ENCODE peak calls at places on chromosomes 6 and 20, in ten cellular contexts. L is naive thymus-derived CD4-positive, alpha-beta T cell; F is body of pancreas; Q is astrocyte; R is neural progenitor cell; S is ascending aorta; T is endodermal cell; O is heart right ventricle; C is CD4-positive, CD25-positive, alpha-beta regulatory T cell; A is psoas muscle. K is an unnamed sample. For H3K27me3, H3K36me3 and H3K4me1, the result is how much of the 10 kb centered on the place peaks cover.

GRCh38 chr6:32666420-32667300 is at the start of gene HLA-DQB1:
- DNase-seq in A (no peak), C (peak), Q (no peak), O (no peak), T (peak), L (no peak), F (no peak), S (no peak), R (peak), K (peak)

GRCh38 chr6:144736763-144737162 is 451.6 kb downstream of the UTRN start:
- DNase-seq in R (peak), O (no peak), T (no peak), A (no peak), C (no peak), Q (no peak), F (no peak), S (no peak), L (no peak), K (no peak)

GRCh38 chr20:61500791-61501321 is 248.8 kb downstream of the CDH4 start:
- DNase-seq in A (no peak), C (peak), F (no peak), O (no peak), T (no peak), L (no peak), R (no peak), S (no peak), Q (peak), K (no peak)

GRCh38 chr6:150016324-150017185 is 8.8 kb downstream of the RAET1L start:
- DNase-seq in L (peak), O (no peak), Q (peak), R (peak), T (peak), C (peak), S (peak), F (peak), A (no peak), K (peak)

GRCh38 chr6:85127179-85127498 is 322.7 kb upstream of the NT5E start:
- DNase-seq in T (no peak), O (no peak), A (no peak), R (no peak), Q (no peak), C (no peak), L (no peak), S (no peak), F (no peak), K (no peak)

GRCh38 chr6:42453027-42453648 is 1.4 kb upstream of the TRERF1 start:
- DNase-seq in Q (peak), O (peak), L (peak), C (peak), A (peak), S (peak), F (peak), R (peak), T (peak), K (peak)

GRCh38 chr6:115195239-115195638 is 852.4 kb upstream of the HS3ST5 start:
- DNase-seq in Q (no peak), T (no peak), R (no peak), F (no peak), A (no peak), O (no peak), C (no peak), S (no peak), L (no peak), K (no peak)

GRCh38 chr6:11368264-11368663 is 135.8 kb upstream of the NEDD9 start:
- DNase-seq in S (no peak), T (no peak), C (no peak), Q (peak), O (no peak), R (no peak), F (no peak), L (no peak), A (no peak), K (no peak)

GRCh38 chr20:61980647-61981583 is 84.8 kb downstream of the TAF4 start:
- DNase-seq in T (peak), A (no peak), O (peak), C (no peak), R (peak), L (no peak), Q (no peak), S (no peak), F (peak), K (no peak)

GRCh38 chr6:41423002-41423401 is 87.6 kb downstream of the NCR2 start:
- DNase-seq in C (no peak), F (no peak), S (no peak), R (no peak), O (no peak), A (no peak), L (no peak), Q (no peak), T (no peak), K (no peak)

GRCh38 chr20:50193851-50194830 is 3.5 kb downstream of the CEBPB start:
- DNase-seq in F (no peak), S (no peak), R (peak), Q (no peak), A (peak), O (no peak), L (no peak), C (no peak), T (peak), K (no peak)

GRCh38 chr6:99492137-99492536 is 23.1 kb downstream of the USP45 start:
- DNase-seq in F (no peak), L (no peak), C (no peak), S (no peak), A (no peak), O (no peak), T (no peak), R (no peak), Q (no peak), K (no peak)

GRCh38 chr20:1489764-1490436 is 1.3 kb downstream of the SIRPB2 start:
- DNase-seq in F (no peak), A (no peak), R (no peak), S (peak), L (no peak), Q (no peak), C (no peak), O (no peak), T (no peak), K (no peak)

GRCh38 chr6:150267686-150268561 is 100.9 kb upstream of the IYD start:
- DNase-seq in C (no peak), A (peak), O (no peak), Q (peak), R (no peak), L (no peak), T (no peak), F (no peak), S (no peak), K (no peak)

GRCh38 chr20:11403711-11404110 is 514.0 kb upstream of the BTBD3 start:
- DNase-seq in O (no peak), L (no peak), S (no peak), F (no peak), C (no peak), A (no peak), T (no peak), R (no peak), Q (peak), K (no peak)

GRCh38 chr6:29071831-29072723 is 15.0 kb downstream of the OR2B3 start:
- DNase-seq in A (no peak), L (no peak), O (no peak), S (no peak), C (peak), Q (no peak), T (peak), R (peak), F (no peak), K (no peak)

GRCh38 chr20:49215232-49215631 is 4.0 kb upstream of the DDX27 start:
- DNase-seq in S (no peak), A (no peak), R (no peak), F (no peak), L (no peak), Q (no peak), O (no peak), T (no peak), C (no peak), K (no peak)

GRCh38 chr6:45653117-45653883 is 275.6 kb upstream of the SUPT3H start:
- DNase-seq in R (no peak), Q (no peak), C (no peak), O (no peak), S (peak), L (no peak), A (no peak), T (no peak), F (no peak), K (no peak)

GRCh38 chr20:21517566-21518277 is 3.9 kb upstream of the NKX2-2 start:
- DNase-seq in L (no peak), A (no peak), C (no peak), F (no peak), T (peak), S (no peak), Q (no peak), R (peak), O (no peak), K (no peak)
- H3K27me3 ChIP-seq in L (under half), A (half or more), C (under half), F (under half), T (half or more), S (under half), Q (half or more), R (half or more), O (half or more), K (half or more)

DNA sequence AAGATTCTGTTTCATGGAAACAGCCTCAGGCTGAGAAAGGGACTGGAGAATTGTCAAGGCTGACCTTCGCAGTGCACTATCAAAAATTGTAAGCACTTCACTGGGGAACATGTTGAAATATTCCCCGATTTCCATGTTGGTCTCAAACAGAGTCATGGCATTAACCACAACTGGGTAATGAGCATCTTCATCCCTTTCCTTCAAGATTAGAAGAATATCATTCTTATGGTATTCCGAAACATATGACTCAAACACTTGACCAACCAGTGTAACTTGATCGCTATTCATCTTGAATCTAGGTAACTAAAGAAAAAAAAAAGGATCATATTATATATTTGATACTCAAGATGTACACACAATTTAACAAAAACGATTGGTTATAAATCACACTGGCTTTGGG is 3.5 kb downstream of the MCM9 start:
- DNase-seq in T (no peak), F (no peak), Q (peak), R (no peak), A (no peak), L (no peak), C (no peak), S (no peak), O (no peak), K (no peak)
- H3K36me3 ChIP-seq in T (half or more), F (under half), Q (under half), R (under half), A (half or more), L (under half), C (under half), S (under half), O (under half), K (under half)

DNA sequence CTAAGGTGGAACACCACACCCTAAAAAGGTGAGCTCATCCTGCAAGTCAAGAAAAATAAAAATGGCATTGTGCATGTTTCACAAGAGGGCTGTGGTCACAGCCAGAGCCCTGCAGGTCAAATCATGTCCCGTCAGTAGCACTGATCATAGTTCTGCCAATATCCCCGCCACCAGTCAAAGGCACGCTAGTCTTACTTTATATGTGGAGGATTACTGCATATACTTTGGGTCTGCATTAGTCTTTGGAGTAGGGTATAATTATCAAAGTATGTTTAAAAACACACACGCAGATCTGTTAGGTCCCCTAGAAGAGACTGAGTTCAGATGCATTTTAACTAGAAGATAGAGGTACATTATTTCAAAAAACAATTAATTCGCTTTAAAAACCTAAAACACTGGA is 1.8 kb downstream of the PERP start:
- DNase-seq in O (no peak), A (no peak), Q (no peak), L (no peak), S (no peak), T (no peak), R (peak), F (no peak), C (no peak), K (no peak)
- H3K4me1 ChIP-seq in O (under half), A (under half), Q (under half), L (under half), S (under half), T (under half), R (under half), F (under half), C (under half), K (under half)

GRCh38 chr20:58606184-58606583 is 44.9 kb upstream of the STX16 start:
- DNase-seq in C (no peak), A (no peak), T (no peak), S (no peak), O (no peak), F (no peak), Q (no peak), R (no peak), L (no peak), K (no peak)
- H3K27me3 ChIP-seq in C (under half), A (under half), T (under half), S (under half), O (under half), F (under half), Q (under half), R (under half), L (under half), K (under half)

GRCh38 chr6:89145461-89145961 is 344 bp upstream of the PM20D2 start:
- DNase-seq in C (peak), L (no peak), S (no peak), F (no peak), T (no peak), A (no peak), O (no peak), Q (no peak), R (peak), K (no peak)

GRCh38 chr6:89148016-89148750 is 2.3 kb downstream of the PM20D2 start:
- DNase-seq in S (no peak), C (no peak), Q (no peak), R (no peak), L (no peak), F (no peak), T (no peak), O (no peak), A (peak), K (no peak)

GRCh38 chr6:89144358-89145041 is 1.4 kb upstream of the PM20D2 start:
- DNase-seq in L (no peak), R (no peak), A (no peak), O (no peak), Q (no peak), T (no peak), C (peak), S (no peak), F (no peak), K (no peak)

GRCh38 chr6:89145962-89146747 is at the start of gene PM20D2:
- DNase-seq in F (peak), L (peak), C (peak), T (peak), R (peak), O (peak), S (peak), A (peak), Q (peak), K (peak)

DNA sequence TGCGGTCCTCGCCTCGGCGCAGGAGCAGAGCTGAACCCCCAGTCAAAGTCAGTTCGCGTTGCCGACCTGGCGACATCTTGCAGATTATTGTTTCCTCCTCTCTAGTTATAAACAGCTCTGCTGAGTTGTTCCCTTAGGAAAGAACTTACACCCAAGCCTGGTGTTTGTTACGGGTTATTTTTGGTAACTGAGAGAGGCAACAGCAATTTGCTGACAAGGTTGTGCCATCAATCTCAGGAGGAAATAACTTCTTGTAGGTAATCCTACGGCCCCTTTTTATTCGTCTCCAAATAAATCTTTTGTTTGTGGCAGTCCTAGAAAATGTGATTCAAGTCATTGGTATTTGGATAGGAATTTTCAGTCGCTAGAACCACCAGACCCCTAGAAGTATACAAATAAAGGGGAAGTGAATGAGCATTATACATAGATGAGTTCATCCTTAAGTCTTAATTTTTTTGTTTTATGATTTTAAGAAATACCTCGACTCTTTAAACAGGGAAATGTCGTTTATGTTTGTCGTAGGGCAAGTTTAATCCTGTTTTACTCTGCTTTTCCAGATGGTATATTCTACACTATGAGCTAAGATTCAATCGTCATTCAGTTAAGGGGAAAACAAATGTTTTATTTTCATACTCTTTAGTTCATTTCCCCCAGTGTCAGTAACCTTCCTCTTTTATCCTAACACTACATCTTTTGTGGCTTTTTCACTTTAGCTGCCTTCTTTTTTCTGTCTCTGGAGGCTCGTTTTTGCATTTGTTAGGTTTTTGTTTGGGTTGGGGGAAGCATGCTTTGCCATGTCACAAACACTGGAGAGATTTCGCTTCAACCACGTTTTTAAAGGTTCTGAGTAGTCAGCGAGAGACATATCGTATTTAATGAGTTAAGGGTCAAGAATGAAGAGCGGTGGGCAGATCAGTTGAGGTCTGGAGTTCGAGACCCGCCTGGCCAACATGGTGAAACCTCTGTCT is 1.2 kb downstream of the PM20D2 start:
- DNase-seq in L (no peak), R (peak), O (no peak), F (peak), S (no peak), Q (peak), T (no peak), A (peak), C (peak), K (no peak)
- H3K36me3 ChIP-seq in L (under half), R (under half), O (under half), F (under half), S (under half), Q (under half), T (under half), A (under half), C (under half), K (under half)